ENCODE peak calls at places on chromosomes 6 and 20, in six cellular contexts. E is HEK293T, V is RPMI7951, R is T-helper 1 cell, S is AG20443, W is fibroblast of villous mesenchyme. L is an unnamed sample.

GRCh38 chr6:167893416-167893815 is 66.7 kb downstream of the AFDN start:
- DNase-seq in S (peak), V (peak), R (no peak), W (peak), E (no peak), L (no peak)

GRCh38 chr20:6519556-6519955 is 247.9 kb upstream of the BMP2 start:
- DNase-seq in W (peak), S (no peak), E (no peak), V (peak), R (no peak), L (no peak)

GRCh38 chr6:142902636-142903053 is 42.3 kb downstream of the HIVEP2 start:
- DNase-seq in S (peak), E (no peak), W (peak), R (peak), V (peak), L (peak)

GRCh38 chr6:99868074-99868702 is 125.8 kb downstream of the MCHR2 start:
- DNase-seq in E (peak), S (peak), V (peak), R (peak), W (peak), L (peak)

GRCh38 chr6:100663219-100663863 is 198.6 kb upstream of the SIM1 start:
- DNase-seq in W (peak), S (peak), R (no peak), V (peak), E (no peak), L (no peak)

GRCh38 chr6:113433506-113433991 is 423.6 kb upstream of the MARCKS start:
- DNase-seq in S (peak), E (no peak), V (peak), R (no peak), W (peak), L (no peak)

GRCh38 chr20:45337367-45338120 is 10.7 kb downstream of the SDC4 start:
- DNase-seq in W (peak), V (peak), S (peak), E (no peak), R (no peak), L (no peak)

GRCh38 chr6:139887275-139887674 is 512.8 kb upstream of the CITED2 start:
- DNase-seq in V (no peak), R (no peak), E (no peak), S (no peak), W (no peak), L (no peak)

GRCh38 chr20:20624914-20625313 is 87.5 kb downstream of the RALGAPA2 start:
- DNase-seq in E (no peak), R (no peak), V (no peak), W (no peak), S (no peak), L (no peak)

GRCh38 chr20:64044484-64045247 is 4.8 kb downstream of the SOX18 start:
- DNase-seq in R (no peak), W (peak), V (peak), S (peak), E (no peak), L (no peak)

GRCh38 chr6:121615493-121615892 is 180.0 kb downstream of the GJA1 start:
- DNase-seq in R (no peak), V (no peak), S (no peak), W (no peak), E (peak), L (no peak)

GRCh38 chr20:62367483-62368302 is 581 bp upstream of the LAMA5 start:
- DNase-seq in V (peak), W (no peak), S (no peak), R (no peak), E (peak), L (no peak)

GRCh38 chr20:62062661-62063600 is 2.8 kb downstream of the TAF4 start:
- DNase-seq in S (no peak), V (peak), E (no peak), R (no peak), W (peak), L (peak)

GRCh38 chr6:17013701-17014100 is 88.1 kb upstream of the STMND1 start:
- DNase-seq in W (peak), S (peak), V (peak), R (no peak), E (no peak), L (no peak)

GRCh38 chr20:51419236-51419635 is 123.3 kb downstream of the NFATC2 start:
- DNase-seq in S (no peak), V (no peak), W (no peak), E (no peak), R (no peak), L (no peak)

L was measured in activated effector memory CD4-positive, alpha-beta T cell treated with anti-CD3 and anti-CD28 coated beads, Interleukin-2, amount 50 U/mL, for 16 hours.